ENCODE peak calls at places on chromosomes 11 and 22, in five cellular contexts. V is NCI-H510A, F is cardiac fibroblast, P is astrocyte of the hippocampus, U is brain microvascular endothelial cell. Q is an unnamed sample.

GRCh38 chr11:19828382-19829108 is 115.9 kb downstream of the NAV2 start:
- DNase-seq in V (no peak), F (peak), P (no peak), U (no peak), Q (no peak)

GRCh38 chr11:107876141-107876540 is 17.6 kb upstream of the SLC35F2 start:
- DNase-seq in V (no peak), F (no peak), P (no peak), U (no peak), Q (no peak)

GRCh38 chr11:115352805-115353483 is 151.3 kb downstream of the CADM1 start:
- DNase-seq in V (no peak), F (no peak), P (no peak), U (no peak), Q (no peak)

GRCh38 chr11:75583710-75584658 is 21.9 kb downstream of the SERPINH1 start:
- DNase-seq in V (peak), F (peak), P (peak), U (no peak), Q (peak)

GRCh38 chr11:113977701-113978100 is 2.8 kb downstream of the HTR3A start:
- DNase-seq in V (no peak), F (no peak), P (no peak), U (no peak), Q (no peak)

GRCh38 chr11:73325036-73325981 is 17.2 kb downstream of the ARHGEF17 start:
- DNase-seq in V (no peak), F (peak), P (no peak), U (peak), Q (no peak)

GRCh38 chr11:12200359-12201015 is 90.1 kb downstream of the MICAL2 start:
- DNase-seq in V (no peak), F (peak), P (peak), U (peak), Q (peak)

GRCh38 chr11:95499516-95500135 is 268.6 kb upstream of the SESN3 start:
- DNase-seq in V (no peak), F (no peak), P (peak), U (no peak), Q (no peak)

GRCh38 chr11:117720061-117720511 is 76.9 kb downstream of the DSCAML1 start:
- DNase-seq in V (no peak), F (no peak), P (peak), U (no peak), Q (no peak)

GRCh38 chr11:77450227-77450626 is 23.7 kb downstream of the PAK1 start:
- DNase-seq in V (no peak), F (no peak), P (no peak), U (no peak), Q (no peak)

GRCh38 chr11:64597671-64598101 is 6.7 kb downstream of the SLC22A12 start:
- DNase-seq in V (no peak), F (no peak), P (no peak), U (no peak), Q (no peak)

GRCh38 chr22:38873469-38874411 is 1.7 kb upstream of the CBX6 start:
- DNase-seq in V (peak), F (no peak), P (no peak), U (no peak), Q (no peak)

GRCh38 chr11:65428578-65429068 is 6.0 kb downstream of the NEAT1 start:
- DNase-seq in V (no peak), F (no peak), P (no peak), U (no peak), Q (peak)

GRCh38 chr22:49198705-49199084 is 629.0 kb downstream of the BRD1 start:
- DNase-seq in V (no peak), F (no peak), P (no peak), U (no peak), Q (no peak)

GRCh38 chr22:19984201-19984753 is 32.3 kb downstream of the ARVCF start:
- DNase-seq in V (no peak), F (peak), P (peak), U (peak), Q (peak)

GRCh38 chr11:10394229-10395100 is 60.6 kb upstream of the AMPD3 start:
- DNase-seq in V (no peak), F (no peak), P (no peak), U (peak), Q (no peak)

GRCh38 chr11:69086152-69086551 is 37.4 kb downstream of the TPCN2 start:
- DNase-seq in V (no peak), F (peak), P (no peak), U (no peak), Q (no peak)

Q was measured in lung microvascular endothelial cell.